ENCODE peak calls at places on chromosomes 3 and 15, in ten cellular contexts. One of them, this sample, is unnamed.
A peak's percentile ranks its signal among the peaks of the same experiment; 100 is the strongest.

GRCh38 chr3:62319570-62320243 is 53.6 kb downstream of the FEZF2 start:
- DNase-seq in left cardiac atrium: no peak
- DNase-seq in NCI-H1092: peak; percentile 6
- DNase-seq in EL: peak; percentile 0
- DNase-seq in cardiac muscle cell: no peak
- DNase-seq in COR-L47: peak; percentile 50
- DNase-seq in mesothelial cell of epicardium: no peak
- DNase-seq in uterus: no peak
- DNase-seq in non-pigmented ciliary epithelial cell: no peak
- DNase-seq in fibroblast of pulmonary artery: no peak
- DNase-seq in this sample: no peak

GRCh38 chr3:42743204-42743995 is 29.7 kb downstream of the CCDC13 start:
- DNase-seq in left cardiac atrium: no peak
- DNase-seq in fibroblast of pulmonary artery: no peak
- DNase-seq in EL: no peak
- DNase-seq in cardiac muscle cell: no peak
- DNase-seq in COR-L47: no peak
- DNase-seq in non-pigmented ciliary epithelial cell: no peak
- DNase-seq in mesothelial cell of epicardium: no peak
- DNase-seq in uterus: no peak
- DNase-seq in NCI-H1092: no peak
- DNase-seq in this sample: no peak

GRCh38 chr3:58868101-58868779 is 181.6 kb downstream of the CFAP20DC start:
- DNase-seq in uterus: no peak
- DNase-seq in non-pigmented ciliary epithelial cell: no peak
- DNase-seq in fibroblast of pulmonary artery: no peak
- DNase-seq in left cardiac atrium: no peak
- DNase-seq in NCI-H1092: no peak
- DNase-seq in cardiac muscle cell: no peak
- DNase-seq in EL: no peak
- DNase-seq in mesothelial cell of epicardium: no peak
- DNase-seq in COR-L47: no peak
- DNase-seq in this sample: no peak

GRCh38 chr15:35723852-35724251 is 177.9 kb upstream of the DPH6 start:
- DNase-seq in fibroblast of pulmonary artery: no peak
- DNase-seq in mesothelial cell of epicardium: no peak
- DNase-seq in left cardiac atrium: no peak
- DNase-seq in EL: peak; percentile 42
- DNase-seq in cardiac muscle cell: no peak
- DNase-seq in uterus: no peak
- DNase-seq in non-pigmented ciliary epithelial cell: no peak
- DNase-seq in NCI-H1092: no peak
- DNase-seq in COR-L47: no peak
- DNase-seq in this sample: no peak

GRCh38 chr15:85607842-85608241 is 186.9 kb downstream of the KLHL25 start:
- DNase-seq in EL: peak; percentile 87
- DNase-seq in uterus: no peak
- DNase-seq in mesothelial cell of epicardium: no peak
- DNase-seq in fibroblast of pulmonary artery: peak; percentile 90
- DNase-seq in COR-L47: no peak
- DNase-seq in cardiac muscle cell: peak; percentile 81
- DNase-seq in non-pigmented ciliary epithelial cell: no peak
- DNase-seq in NCI-H1092: no peak
- DNase-seq in left cardiac atrium: no peak
- DNase-seq in this sample: no peak

GRCh38 chr3:56802411-56802745 is 629 bp upstream of the ARHGEF3 start:
- DNase-seq in left cardiac atrium: no peak
- DNase-seq in fibroblast of pulmonary artery: no peak
- DNase-seq in uterus: no peak
- DNase-seq in non-pigmented ciliary epithelial cell: no peak
- DNase-seq in COR-L47: no peak
- DNase-seq in NCI-H1092: no peak
- DNase-seq in mesothelial cell of epicardium: no peak
- DNase-seq in EL: no peak
- DNase-seq in cardiac muscle cell: no peak
- DNase-seq in this sample: no peak

GRCh38 chr3:148975277-148975676 is 16.1 kb upstream of the GYG1 start:
- DNase-seq in uterus: peak; percentile 33
- DNase-seq in fibroblast of pulmonary artery: no peak
- DNase-seq in cardiac muscle cell: peak; percentile 33
- DNase-seq in NCI-H1092: no peak
- DNase-seq in left cardiac atrium: peak; percentile 59
- DNase-seq in mesothelial cell of epicardium: no peak
- DNase-seq in EL: no peak
- DNase-seq in COR-L47: no peak
- DNase-seq in non-pigmented ciliary epithelial cell: no peak
- DNase-seq in this sample: no peak

GRCh38 chr3:196149375-196149774 is 61.8 kb downstream of the ZDHHC19 start:
- DNase-seq in cardiac muscle cell: no peak
- DNase-seq in COR-L47: no peak
- DNase-seq in EL: no peak
- DNase-seq in left cardiac atrium: no peak
- DNase-seq in fibroblast of pulmonary artery: no peak
- DNase-seq in uterus: no peak
- DNase-seq in NCI-H1092: no peak
- DNase-seq in mesothelial cell of epicardium: no peak
- DNase-seq in non-pigmented ciliary epithelial cell: no peak
- DNase-seq in this sample: no peak

GRCh38 chr3:138850151-138850550 is 15.4 kb upstream of the PIK3CB start:
- DNase-seq in uterus: no peak
- DNase-seq in NCI-H1092: no peak
- DNase-seq in non-pigmented ciliary epithelial cell: no peak
- DNase-seq in EL: peak; percentile 34
- DNase-seq in cardiac muscle cell: peak; percentile 48
- DNase-seq in fibroblast of pulmonary artery: peak; percentile 47
- DNase-seq in left cardiac atrium: peak; percentile 34
- DNase-seq in COR-L47: no peak
- DNase-seq in mesothelial cell of epicardium: no peak
- DNase-seq in this sample: peak; percentile 48

GRCh38 chr3:180617049-180617448 is 15.1 kb downstream of the TTC14 start:
- DNase-seq in COR-L47: no peak
- DNase-seq in mesothelial cell of epicardium: no peak
- DNase-seq in non-pigmented ciliary epithelial cell: no peak
- DNase-seq in NCI-H1092: no peak
- DNase-seq in fibroblast of pulmonary artery: peak; percentile 10
- DNase-seq in EL: no peak
- DNase-seq in uterus: no peak
- DNase-seq in cardiac muscle cell: no peak
- DNase-seq in left cardiac atrium: no peak
- DNase-seq in this sample: no peak

GRCh38 chr3:43692085-43692484 is 1.3 kb downstream of the ABHD5 start:
- DNase-seq in NCI-H1092: no peak
- DNase-seq in left cardiac atrium: no peak
- DNase-seq in cardiac muscle cell: no peak
- DNase-seq in EL: no peak
- DNase-seq in COR-L47: no peak
- DNase-seq in mesothelial cell of epicardium: no peak
- DNase-seq in non-pigmented ciliary epithelial cell: no peak
- DNase-seq in uterus: no peak
- DNase-seq in fibroblast of pulmonary artery: no peak
- DNase-seq in this sample: no peak

GRCh38 chr3:8204846-8205624 is 296.6 kb upstream of the LMCD1 start:
- DNase-seq in cardiac muscle cell: peak; percentile 11
- DNase-seq in non-pigmented ciliary epithelial cell: no peak
- DNase-seq in EL: no peak
- DNase-seq in uterus: no peak
- DNase-seq in COR-L47: no peak
- DNase-seq in fibroblast of pulmonary artery: peak; percentile 14
- DNase-seq in NCI-H1092: no peak
- DNase-seq in mesothelial cell of epicardium: no peak
- DNase-seq in left cardiac atrium: no peak
- DNase-seq in this sample: no peak

GRCh38 chr15:79003301-79003700 is 58.5 kb upstream of the CTSH start:
- DNase-seq in uterus: no peak
- DNase-seq in COR-L47: no peak
- DNase-seq in EL: peak; percentile 85
- DNase-seq in left cardiac atrium: no peak
- DNase-seq in cardiac muscle cell: no peak
- DNase-seq in non-pigmented ciliary epithelial cell: no peak
- DNase-seq in fibroblast of pulmonary artery: no peak
- DNase-seq in NCI-H1092: no peak
- DNase-seq in mesothelial cell of epicardium: no peak
- DNase-seq in this sample: no peak

GRCh38 chr15:80072285-80072684 is 12.8 kb downstream of the ZFAND6 start:
- DNase-seq in NCI-H1092: peak; percentile 47
- DNase-seq in COR-L47: peak; percentile 80
- DNase-seq in mesothelial cell of epicardium: no peak
- DNase-seq in cardiac muscle cell: peak; percentile 93
- DNase-seq in uterus: no peak
- DNase-seq in EL: peak; percentile 88
- DNase-seq in non-pigmented ciliary epithelial cell: peak; percentile 81
- DNase-seq in fibroblast of pulmonary artery: peak; percentile 95
- DNase-seq in left cardiac atrium: no peak
- DNase-seq in this sample: peak; percentile 90

GRCh38 chr3:138938056-138938876 is 8.7 kb downstream of the FOXL2 start:
- DNase-seq in EL: no peak
- DNase-seq in NCI-H1092: no peak
- DNase-seq in left cardiac atrium: no peak
- DNase-seq in uterus: no peak
- DNase-seq in COR-L47: no peak
- DNase-seq in non-pigmented ciliary epithelial cell: no peak
- DNase-seq in fibroblast of pulmonary artery: no peak
- DNase-seq in mesothelial cell of epicardium: no peak
- DNase-seq in cardiac muscle cell: no peak
- DNase-seq in this sample: no peak